ENCODE peak calls at places on chromosome 10, in six cellular contexts. K, E, N, G, O and T are unnamed samples.

GRCh38 chr10:15703167-15703880 is 16.4 kb downstream of the ITGA8 start:
- DNase-seq in K (no peak), E (no peak), N (no peak), G (peak; percentile 84), O (no peak), T (no peak)

GRCh38 chr10:44132361-44133289 is 252.3 kb downstream of the CXCL12 start:
- DNase-seq in K (no peak), E (no peak), N (no peak), G (no peak), O (no peak), T (no peak)

GRCh38 chr10:58322072-58322834 is 12.6 kb upstream of the UBE2D1 start:
- DNase-seq in K (no peak), E (peak; percentile 37), N (peak; percentile 11), G (peak; percentile 38), O (no peak), T (no peak)

GRCh38 chr10:11320809-11321520 is 290.5 kb downstream of the USP6NL start:
- DNase-seq in K (no peak), E (no peak), N (no peak), G (no peak), O (no peak), T (no peak)

GRCh38 chr10:86357676-86358075 is 8.9 kb downstream of the GRID1 start:
- DNase-seq in K (no peak), E (no peak), N (no peak), G (no peak), O (no peak), T (peak; percentile 26)

GRCh38 chr10:119815671-119816070 is 57.0 kb downstream of the MCMBP start:
- DNase-seq in K (no peak), E (no peak), N (no peak), G (no peak), O (no peak), T (no peak)

GRCh38 chr10:25078659-25079429 is 62.4 kb downstream of the THNSL1 start:
- DNase-seq in K (no peak), E (no peak), N (no peak), G (peak; percentile 23), O (no peak), T (no peak)

GRCh38 chr10:70772627-70773026 is 12.6 kb downstream of the TBATA start:
- DNase-seq in K (no peak), E (no peak), N (no peak), G (no peak), O (no peak), T (no peak)

GRCh38 chr10:99859585-99859984 is 77.1 kb downstream of the ABCC2 start:
- DNase-seq in K (peak; percentile 56), E (peak; percentile 26), N (no peak), G (no peak), O (peak; percentile 60), T (no peak)

GRCh38 chr10:102434251-102434913 is 2.0 kb upstream of the CUEDC2 start:
- DNase-seq in K (no peak), E (no peak), N (peak; percentile 64), G (peak; percentile 77), O (no peak), T (peak; percentile 76)

GRCh38 chr10:77533887-77534278 is 103.7 kb downstream of the KCNMA1 start:
- DNase-seq in K (no peak), E (peak; percentile 83), N (no peak), G (no peak), O (no peak), T (no peak)

GRCh38 chr10:45627412-45628048 is 45.0 kb downstream of the ZFAND4 start:
- DNase-seq in K (no peak), E (no peak), N (no peak), G (no peak), O (no peak), T (no peak)

GRCh38 chr10:8331896-8332729 is 277.6 kb downstream of the GATA3 start:
- DNase-seq in K (peak; percentile 57), E (peak; percentile 41), N (peak; percentile 7), G (peak; percentile 21), O (no peak), T (peak; percentile 86)

GRCh38 chr10:67884313-67884841 is at the start of gene SIRT1:
- DNase-seq in K (peak; percentile 98), E (peak; percentile 99), N (peak; percentile 90), G (peak; percentile 98), O (peak; percentile 72), T (peak; percentile 99)

GRCh38 chr10:24463683-24464426 is 254.9 kb downstream of the KIAA1217 start:
- DNase-seq in K (no peak), E (peak; percentile 96), N (peak; percentile 98), G (peak; percentile 53), O (no peak), T (no peak)

GRCh38 chr10:76523215-76523614 is 1091.8 kb downstream of the LRMDA start:
- DNase-seq in K (no peak), E (no peak), N (no peak), G (no peak), O (no peak), T (no peak)

GRCh38 chr10:70513848-70514309 is 35.3 kb downstream of the PALD1 start:
- DNase-seq in K (no peak), E (no peak), N (no peak), G (no peak), O (no peak), T (peak; percentile 78)

GRCh38 chr10:34164029-34164428 is 651.1 kb downstream of the PARD3 start:
- DNase-seq in K (no peak), E (no peak), N (no peak), G (no peak), O (no peak), T (no peak)

GRCh38 chr10:121772406-121772805 is 155.4 kb downstream of the ATE1 start:
- DNase-seq in K (no peak), E (no peak), N (no peak), G (no peak), O (no peak), T (no peak)

GRCh38 chr10:100997364-100998182 is 2.0 kb upstream of the LZTS2 start:
- DNase-seq in K (peak; percentile 92), E (peak; percentile 75), N (peak; percentile 65), G (peak; percentile 90), O (peak; percentile 76), T (peak; percentile 90)

GRCh38 chr10:73732931-73733623 is 11.1 kb upstream of the SEC24C start:
- DNase-seq in K (no peak), E (no peak), N (no peak), G (no peak), O (no peak), T (peak; percentile 75)

GRCh38 chr10:73734796-73735305 is 9.3 kb upstream of the SEC24C start:
- DNase-seq in K (no peak), E (no peak), N (no peak), G (no peak), O (no peak), T (peak; percentile 55)

GRCh38 chr10:73731588-73732375 is 12.4 kb upstream of the SEC24C start:
- DNase-seq in K (no peak), E (no peak), N (no peak), G (no peak), O (no peak), T (peak; percentile 59)

GRCh38 chr10:73732426-73732825 is 11.7 kb upstream of the SEC24C start:
- DNase-seq in K (no peak), E (no peak), N (no peak), G (no peak), O (no peak), T (peak; percentile 41)

DNA sequence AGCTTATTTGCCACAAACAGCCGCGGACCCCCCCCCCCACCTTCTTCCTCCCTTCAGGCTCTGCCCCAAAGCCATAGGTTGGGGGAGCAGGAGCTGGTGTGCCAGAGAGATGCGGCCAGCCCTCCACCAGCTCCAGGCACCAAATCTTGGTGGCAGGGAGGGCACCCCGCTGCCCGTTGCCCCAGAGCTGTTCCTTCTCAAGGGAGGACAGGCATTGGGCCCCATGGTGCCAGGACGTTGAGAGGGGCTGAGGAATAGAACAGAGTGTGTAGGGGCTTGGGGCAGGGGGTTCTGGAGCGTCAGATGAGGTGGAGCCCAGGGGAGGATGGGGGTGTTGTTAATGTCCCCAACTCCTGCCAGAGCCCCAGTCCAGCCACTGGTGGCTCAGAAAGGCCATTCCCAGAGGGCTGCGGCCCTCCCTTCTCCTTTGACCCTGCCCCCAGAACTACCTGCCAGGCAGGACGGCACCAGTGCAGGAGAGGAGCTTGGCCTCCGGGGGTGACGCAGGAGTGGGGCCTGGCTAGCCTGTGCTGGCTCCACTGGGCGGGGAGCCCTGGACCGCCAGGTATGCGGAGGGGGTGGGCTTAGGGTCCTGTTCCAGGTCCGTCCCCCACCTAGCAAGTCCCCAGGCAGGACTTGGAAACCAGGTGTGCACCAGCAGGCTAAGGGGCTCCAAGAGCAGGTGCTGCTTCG is 10.0 kb upstream of the SEC24C start:
- DNase-seq in K (no peak), E (no peak), N (no peak), G (no peak), O (no peak), T (peak; percentile 67)
- H3K9ac ChIP-seq in K (no peak overlapping the region), E (no peak overlapping the region), N (no peak overlapping the region), G (no peak overlapping the region), O (no peak overlapping the region), T (no peak overlapping the region)

GRCh38 chr10:114517681-114518250 is 113.5 kb upstream of the AFAP1L2 start:
- DNase-seq in K (no peak), E (no peak), N (no peak), G (no peak), O (no peak), T (no peak)

GRCh38 chr10:114511875-114512274 is 107.6 kb upstream of the AFAP1L2 start:
- DNase-seq in K (no peak), E (peak; percentile 25), N (no peak), G (no peak), O (no peak), T (no peak)

GRCh38 chr10:114518401-114519305 is 114.4 kb upstream of the AFAP1L2 start:
- DNase-seq in K (no peak), E (peak; percentile 80), N (peak; percentile 52), G (no peak), O (no peak), T (no peak)

GRCh38 chr10:114513397-114513796 is 109.1 kb upstream of the AFAP1L2 start:
- DNase-seq in K (no peak), E (no peak), N (no peak), G (no peak), O (no peak), T (no peak)

DNA sequence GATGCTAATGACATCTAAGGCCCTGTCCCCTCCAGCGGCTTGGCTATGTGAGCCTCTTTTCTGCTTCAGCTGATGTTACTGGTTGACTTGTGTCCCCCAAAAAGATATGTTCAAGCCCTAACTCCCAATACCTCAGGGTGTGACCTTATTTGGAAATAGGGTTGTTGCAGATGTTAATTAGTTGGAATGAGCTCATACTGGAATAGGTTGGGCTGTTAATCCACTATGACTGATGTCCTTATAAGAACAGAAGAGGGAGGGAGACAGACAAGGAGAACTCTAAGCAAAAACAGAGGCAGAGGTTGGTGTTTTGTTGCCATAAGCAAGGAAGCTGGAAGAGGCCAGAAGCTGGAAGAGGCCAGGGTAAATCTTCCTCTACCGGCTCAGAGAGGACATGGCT is 111.2 kb upstream of the AFAP1L2 start:
- DNase-seq in K (peak; percentile 30), E (no peak), N (no peak), G (no peak), O (no peak), T (no peak)
- H3K9ac ChIP-seq in K (no peak overlapping the region), E (no peak overlapping the region), N (no peak overlapping the region), G (no peak overlapping the region), O (no peak overlapping the region), T (peak overlapping the region; percentile 41)

GRCh38 chr10:30784521-30784895 is 155.0 kb upstream of the LYZL2 start:
- DNase-seq in K (no peak), E (no peak), N (peak; percentile 72), G (peak; percentile 84), O (no peak), T (no peak)
- H3K9ac ChIP-seq in K (no peak overlapping the region), E (no peak overlapping the region), N (peak overlapping the region; percentile 80), G (peak overlapping the region; percentile 95), O (no peak overlapping the region), T (peak overlapping the region; percentile 88)

GRCh38 chr10:80319725-80320290 is 30.4 kb upstream of the MAT1A start:
- DNase-seq in K (no peak), E (no peak), N (no peak), G (no peak), O (no peak), T (no peak)
- H3K9ac ChIP-seq in K (no peak overlapping the region), E (no peak overlapping the region), N (no peak overlapping the region), G (no peak overlapping the region), O (no peak overlapping the region), T (no peak overlapping the region)